ENCODE peak calls at places on chromosome 17, in four cellular contexts. B is CD8-positive, alpha-beta T cell; G is adrenal gland; R is omental fat pad. V is an unnamed sample.

GRCh38 chr17:15377200-15377599 is 35.8 kb upstream of the TEKT3 start:
- DNase-seq in B (no peak), G (no peak), R (no peak), V (no peak)

GRCh38 chr17:72782985-72783701 is 309.3 kb downstream of the SLC39A11 start:
- DNase-seq in R (no peak), B (no peak), G (no peak), V (no peak)

GRCh38 chr17:77616243-77616731 is 342.2 kb upstream of the TNRC6C start:
- DNase-seq in G (peak), R (no peak), B (no peak), V (no peak)

GRCh38 chr17:61393550-61393903 is 6.1 kb upstream of the TBX2 start:
- DNase-seq in B (no peak), R (no peak), G (no peak), V (no peak)

GRCh38 chr17:43723697-43724359 is 34.8 kb downstream of the SOST start:
- DNase-seq in B (no peak), R (no peak), G (peak), V (no peak)

GRCh38 chr17:43546317-43547188 is at the start of gene ETV4:
- DNase-seq in B (peak), G (peak), R (peak), V (peak)

GRCh38 chr17:49290690-49291326 is 60.2 kb upstream of the PHOSPHO1 start:
- DNase-seq in B (no peak), G (peak), R (no peak), V (no peak)

GRCh38 chr17:17098426-17099035 is 56.3 kb downstream of the MPRIP start:
- DNase-seq in B (no peak), R (no peak), G (no peak), V (no peak)

GRCh38 chr17:16419929-16420271 is 4.5 kb downstream of the TRPV2 start:
- DNase-seq in B (peak), G (no peak), R (no peak), V (no peak)

GRCh38 chr17:64229815-64230550 is 33.1 kb downstream of the TEX2 start:
- DNase-seq in G (no peak), B (no peak), R (no peak), V (no peak)

GRCh38 chr17:57441270-57441600 is 184.9 kb downstream of the MSI2 start:
- DNase-seq in G (no peak), B (no peak), R (no peak), V (no peak)

GRCh38 chr17:36680701-36681202 is 79.4 kb downstream of the MRM1 start:
- DNase-seq in B (no peak), R (no peak), G (no peak), V (no peak)

GRCh38 chr17:67605259-67605912 is 112.3 kb upstream of the NOL11 start:
- DNase-seq in R (no peak), B (no peak), G (peak), V (no peak)

DNA sequence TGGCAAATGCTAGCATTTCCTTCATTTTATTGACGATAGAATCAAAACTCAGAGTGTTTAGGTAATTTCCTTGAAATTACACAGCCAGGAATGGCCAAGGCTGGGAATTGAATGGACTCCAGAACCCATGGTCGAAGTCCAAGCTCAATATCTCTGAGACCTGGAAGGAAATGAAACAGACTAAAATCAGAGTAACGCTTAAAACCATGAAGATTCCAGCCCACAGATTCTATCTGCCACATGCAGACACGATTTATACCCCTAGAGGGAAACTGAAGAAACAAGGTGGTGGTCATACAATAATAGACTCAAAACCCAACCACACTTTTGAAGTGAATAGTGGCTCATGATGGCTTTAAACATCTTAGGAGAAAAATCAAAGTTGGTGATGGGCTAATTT is 95.6 kb downstream of the PRKCA start:
- DNase-seq in R (no peak), B (no peak), G (no peak), V (no peak)
- TF ChIP-seq CTCF in R (no peak), B (no peak), G (no peak), V (no peak)

GRCh38 chr17:52159810-52160578 is 1.5 kb upstream of the CA10 start:
- DNase-seq in R (no peak), G (no peak), B (no peak), V (peak)
- TF ChIP-seq CTCF in R (no peak), G (no peak), B (no peak), V (no peak)

GRCh38 chr17:42071810-42072209 is 21.4 kb upstream of the C17orf113 start:
- DNase-seq in R (no peak), B (no peak), G (no peak), V (no peak)

GRCh38 chr17:42068979-42069378 is 18.6 kb upstream of the C17orf113 start:
- DNase-seq in R (no peak), G (no peak), B (no peak), V (no peak)

GRCh38 chr17:42075789-42076188 is 22.5 kb downstream of the ZNF385C start:
- DNase-seq in B (no peak), G (no peak), R (no peak), V (no peak)

GRCh38 chr17:42076797-42077559 is 21.3 kb downstream of the ZNF385C start:
- DNase-seq in R (no peak), G (no peak), B (no peak), V (no peak)

DNA sequence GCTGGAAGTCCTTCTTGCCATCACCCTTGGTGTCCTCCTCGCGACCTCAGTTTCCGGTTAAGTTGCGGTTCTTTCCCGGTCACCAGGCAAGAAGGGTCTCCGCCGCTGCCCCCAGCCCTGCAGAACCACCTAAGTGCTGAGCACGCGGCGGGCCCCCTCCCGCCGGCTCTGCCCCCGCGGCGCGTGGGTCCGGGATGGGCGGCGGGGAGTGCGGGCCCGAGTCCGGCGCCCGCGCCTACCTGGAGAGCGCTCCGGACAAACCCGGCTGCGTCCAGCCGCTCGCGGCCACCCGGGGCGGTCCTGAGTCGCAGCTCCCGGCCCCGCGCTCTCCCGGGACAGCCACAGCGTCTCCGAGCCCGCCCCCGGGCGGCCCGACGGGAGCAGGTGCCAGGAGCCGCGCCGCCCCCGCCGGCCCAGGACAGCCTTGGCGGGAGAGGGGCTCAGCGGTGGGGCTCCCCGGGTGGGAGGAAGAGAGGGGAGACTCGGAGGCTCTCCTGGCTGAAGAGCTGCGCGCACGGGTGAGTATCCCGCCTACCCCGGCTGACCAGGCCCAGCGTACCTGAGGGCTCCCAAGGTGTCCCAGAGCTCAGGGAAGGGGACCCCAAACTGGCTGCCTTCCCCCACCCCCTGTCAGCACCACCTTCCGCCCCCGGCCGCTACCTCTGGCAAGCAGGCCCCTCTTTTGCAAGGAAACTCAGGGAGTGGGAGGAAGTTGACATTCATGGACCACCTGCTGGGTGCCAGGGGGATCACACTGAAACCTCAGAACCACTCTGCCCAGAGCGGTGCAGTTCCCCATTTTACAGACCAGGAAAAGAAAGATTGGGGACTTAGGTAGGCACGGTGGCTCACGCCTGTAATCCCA is 22.2 kb upstream of the C17orf113 start:
- DNase-seq in R (no peak), G (peak), B (no peak), V (no peak)
- TF ChIP-seq CTCF in R (no peak), G (no peak), B (no peak), V (no peak)

GRCh38 chr17:68762911-68763310 is 161.7 kb upstream of the FAM20A start:
- DNase-seq in B (no peak), G (no peak), R (no peak), V (no peak)

GRCh38 chr17:68763551-68763950 is 162.4 kb upstream of the FAM20A start:
- DNase-seq in G (no peak), R (no peak), B (no peak), V (no peak)

GRCh38 chr17:68759343-68760140 is 158.4 kb upstream of the FAM20A start:
- DNase-seq in B (peak), G (peak), R (peak), V (peak)

GRCh38 chr17:68759002-68759342 is 157.8 kb upstream of the FAM20A start:
- DNase-seq in B (no peak), G (no peak), R (no peak), V (no peak)

GRCh38 chr17:68760141-68760475 is 158.9 kb upstream of the FAM20A start:
- DNase-seq in B (no peak), G (no peak), R (no peak), V (no peak)
- TF ChIP-seq CTCF in B (no peak), G (no peak), R (no peak), V (no peak)

DNA sequence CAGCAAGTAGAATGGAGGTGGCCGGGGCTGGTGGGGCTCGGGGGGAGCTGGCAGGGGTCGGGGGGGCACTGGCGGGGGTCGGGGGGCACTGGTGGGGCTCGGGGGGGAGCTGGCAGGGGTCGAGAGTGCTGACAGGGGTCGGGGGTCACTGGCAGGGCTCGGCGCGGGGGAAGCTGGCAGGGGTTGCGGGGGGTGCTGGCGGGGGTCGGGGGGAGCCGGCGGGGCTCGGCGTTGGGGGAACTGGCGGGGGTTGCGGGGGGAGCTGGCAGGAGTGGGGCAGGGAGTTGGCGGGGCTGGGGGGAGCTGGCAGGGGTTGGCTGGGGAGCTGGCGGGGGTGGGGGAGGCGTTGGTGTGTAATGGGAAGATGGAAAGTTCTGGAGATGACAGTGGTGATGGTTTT is 25.1 kb downstream of the CCDC57 start:
- DNase-seq in R (no peak), G (no peak), B (no peak), V (no peak)
- TF ChIP-seq CTCF in R (no peak), G (no peak), B (no peak), V (no peak)

GRCh38 chr17:6713130-6713917 is at the start of gene SLC13A5:
- DNase-seq in B (no peak), G (peak), R (no peak), V (peak)
- TF ChIP-seq CTCF in B (no peak), G (no peak), R (no peak), V (no peak)

GRCh38 chr17:79949646-79950292 is 85.9 kb downstream of the TBC1D16 start:
- DNase-seq in B (no peak), R (no peak), G (no peak), V (no peak)

GRCh38 chr17:79947351-79948031 is 88.2 kb downstream of the TBC1D16 start:
- DNase-seq in B (no peak), R (no peak), G (no peak), V (no peak)

GRCh38 chr17:79948918-79949645 is 86.6 kb downstream of the TBC1D16 start:
- DNase-seq in R (no peak), B (no peak), G (no peak), V (no peak)

GRCh38 chr17:79950306-79950705 is 85.4 kb downstream of the TBC1D16 start:
- DNase-seq in G (no peak), R (no peak), B (no peak), V (no peak)

DNA sequence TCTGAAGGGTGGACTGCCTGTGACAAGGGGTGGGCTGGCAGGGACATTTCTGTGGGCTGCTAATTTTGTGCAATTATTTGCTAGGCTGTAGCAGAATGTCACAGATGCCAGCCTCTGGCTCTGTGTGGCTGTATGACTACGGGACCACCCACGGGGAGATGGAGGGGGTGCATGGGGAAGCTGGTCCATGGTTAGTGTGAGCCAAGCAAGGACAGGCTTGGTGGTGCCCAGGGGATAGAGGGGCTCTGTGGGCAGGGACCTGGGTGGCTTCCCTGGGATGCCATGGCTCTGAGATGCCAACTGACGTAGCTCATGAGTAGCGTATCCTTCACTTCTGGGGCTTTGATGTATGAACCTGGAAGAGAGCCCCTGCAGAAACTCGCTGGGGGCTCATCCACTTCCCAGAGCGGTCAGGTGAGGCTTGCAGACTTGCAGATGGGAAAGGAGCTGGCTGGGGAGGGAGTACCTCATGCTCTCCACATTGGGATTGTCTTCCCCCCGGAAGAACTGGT is 87.2 kb downstream of the TBC1D16 start:
- DNase-seq in R (no peak), G (no peak), B (no peak), V (no peak)
- TF ChIP-seq CTCF in R (no peak), G (no peak), B (no peak), V (no peak)

GRCh38 chr17:80279895-80280294 is 19.2 kb downstream of the RNF213 start:
- DNase-seq in G (peak), B (no peak), R (no peak), V (no peak)
- TF ChIP-seq CTCF in G (no peak), B (no peak), R (no peak), V (no peak)

GRCh38 chr17:6506679-6507231 is 49.6 kb downstream of the PITPNM3 start:
- DNase-seq in G (peak), B (no peak), R (no peak), V (no peak)
- TF ChIP-seq CTCF in G (no peak), B (no peak), R (no peak), V (no peak)